ENCODE peak calls at places on chromosomes 12 and 14, in six cellular contexts. N is transverse colon, H is brain microvascular endothelial cell, G is uterus, J is pancreas, X is fibroblast of pulmonary artery. R is an unnamed sample.

GRCh38 chr12:20444595-20445170 is 76.3 kb downstream of the PDE3A start:
- DNase-seq in N (no peak), H (no peak), G (no peak), J (no peak), X (no peak), R (no peak)

GRCh38 chr14:60356921-60357550 is 108.0 kb downstream of the PPM1A start:
- DNase-seq in N (no peak), H (no peak), G (no peak), J (no peak), X (no peak), R (no peak)

GRCh38 chr12:67358686-67359374 is 89.7 kb downstream of the CAND1 start:
- DNase-seq in N (no peak), H (peak; percentile 90), G (no peak), J (no peak), X (peak; percentile 59), R (peak; percentile 95)

GRCh38 chr14:88245321-88245720 is 77.7 kb downstream of the KCNK10 start:
- DNase-seq in N (no peak), H (no peak), G (no peak), J (no peak), X (no peak), R (peak; percentile 1)

GRCh38 chr12:124298685-124299410 is 4.0 kb downstream of the RFLNA start:
- DNase-seq in N (no peak), H (no peak), G (no peak), J (no peak), X (no peak), R (no peak)

GRCh38 chr14:22232486-22232885 is 356.5 kb downstream of the DAD1 start:
- DNase-seq in N (no peak), H (no peak), G (no peak), J (no peak), X (no peak), R (no peak)

GRCh38 chr12:124553862-124554428 is 13.5 kb downstream of the NCOR2 start:
- DNase-seq in N (no peak), H (no peak), G (no peak), J (no peak), X (no peak), R (no peak)

GRCh38 chr12:98618952-98619351 is 25.5 kb downstream of the SLC25A3 start:
- DNase-seq in N (no peak), H (no peak), G (no peak), J (no peak), X (peak; percentile 84), R (peak; percentile 55)

GRCh38 chr12:63079791-63080395 is 71.1 kb downstream of the AVPR1A start:
- DNase-seq in N (no peak), H (peak; percentile 27), G (no peak), J (no peak), X (no peak), R (no peak)

DNA sequence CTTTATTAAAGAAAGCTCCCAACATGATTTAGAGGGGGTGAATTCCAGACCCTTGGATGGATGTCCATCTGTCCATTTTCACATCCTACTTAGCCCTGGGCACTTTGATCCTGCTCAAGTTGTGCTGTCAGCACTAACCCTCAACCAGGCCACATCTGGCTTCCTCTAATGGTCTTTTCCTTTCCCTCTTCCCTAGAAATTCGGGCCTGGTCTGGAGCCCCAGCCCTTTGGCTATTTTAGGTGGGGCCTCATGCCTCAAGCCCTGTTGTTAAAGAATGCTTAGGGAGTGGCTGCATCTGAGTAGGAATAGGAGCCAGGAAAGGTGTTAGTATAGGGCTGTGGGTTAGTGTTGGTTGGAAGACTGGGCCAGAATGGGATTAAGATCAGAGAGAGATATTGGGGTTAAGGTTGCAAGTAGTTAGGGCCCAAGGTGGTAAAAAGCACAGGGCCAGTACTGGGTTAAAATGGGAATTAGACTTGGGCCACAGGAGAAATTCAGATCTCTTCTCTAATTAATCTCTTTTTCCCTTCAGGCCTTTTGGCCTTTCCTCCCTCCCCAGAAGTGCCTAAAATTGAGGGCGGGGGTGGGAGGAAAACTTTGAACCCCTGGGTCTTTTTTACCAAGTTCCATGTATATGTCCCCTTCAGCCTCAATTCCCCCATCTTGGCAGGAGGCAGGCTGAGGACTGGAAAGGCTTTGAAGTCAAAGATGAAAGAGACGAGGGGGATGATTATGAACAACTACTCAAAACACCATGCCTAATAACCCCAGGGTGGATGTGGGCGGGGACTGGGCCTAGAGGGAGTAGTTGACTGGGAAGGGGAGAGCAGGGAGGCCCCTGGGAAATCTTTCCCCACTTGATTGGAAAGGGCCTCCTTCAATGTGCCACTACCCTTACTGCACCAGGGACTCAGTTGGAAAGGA is 3.9 kb upstream of the ZNF385A start:
- DNase-seq in N (no peak), H (no peak), G (no peak), J (no peak), X (no peak), R (no peak)
- H3K4me3 ChIP-seq in N (no peak overlapping the region), H (no peak overlapping the region), G (no peak overlapping the region), J (no peak overlapping the region), X (no peak overlapping the region), R (no peak overlapping the region)

DNA sequence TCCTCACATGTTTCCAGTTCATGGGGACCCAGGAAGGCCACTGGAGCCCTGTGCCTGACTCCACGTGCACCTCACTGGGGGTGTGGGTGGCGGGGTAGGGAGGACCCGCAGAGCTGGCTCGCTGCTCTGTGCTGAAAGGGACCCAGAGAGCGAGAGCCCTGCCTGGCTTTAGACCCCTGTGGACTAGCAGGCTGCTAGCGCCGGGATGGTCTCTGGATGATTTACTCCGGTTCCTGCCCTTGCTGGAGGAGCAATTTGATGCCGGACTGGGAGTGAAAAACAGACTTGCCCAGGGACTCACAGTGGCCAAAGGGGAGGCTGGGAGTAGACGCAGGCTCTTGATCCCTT is 49.0 kb downstream of the NTF3 start:
- DNase-seq in N (no peak), H (no peak), G (no peak), J (no peak), X (no peak), R (no peak)
- H3K4me3 ChIP-seq in N (no peak overlapping the region), H (no peak overlapping the region), G (no peak overlapping the region), J (no peak overlapping the region), X (no peak overlapping the region), R (no peak overlapping the region)

GRCh38 chr12:78949532-78949931 is 85.0 kb downstream of the SYT1 start:
- DNase-seq in N (no peak), H (no peak), G (no peak), J (no peak), X (no peak), R (no peak)

GRCh38 chr12:78951746-78952532 is 87.4 kb downstream of the SYT1 start:
- DNase-seq in N (no peak), H (no peak), G (no peak), J (no peak), X (peak; percentile 20), R (no peak)
- H3K4me3 ChIP-seq in N (no peak overlapping the region), H (no peak overlapping the region), G (no peak overlapping the region), J (no peak overlapping the region), X (no peak overlapping the region), R (no peak overlapping the region)

GRCh38 chr12:27243804-27244679 is at the start of gene STK38L:
- DNase-seq in N (peak; percentile 99), H (peak; percentile 95), G (peak; percentile 95), J (peak; percentile 98), X (peak; percentile 98), R (peak; percentile 83)

GRCh38 chr12:27244680-27245005 is 557 bp downstream of the STK38L start:
- DNase-seq in N (no peak), H (no peak), G (no peak), J (no peak), X (peak; percentile 61), R (no peak)

GRCh38 chr12:27246141-27246540 is 2.1 kb downstream of the STK38L start:
- DNase-seq in N (no peak), H (no peak), G (no peak), J (no peak), X (no peak), R (no peak)

GRCh38 chr12:27245039-27245438 is 953 bp downstream of the STK38L start:
- DNase-seq in N (no peak), H (no peak), G (no peak), J (no peak), X (no peak), R (no peak)

DNA sequence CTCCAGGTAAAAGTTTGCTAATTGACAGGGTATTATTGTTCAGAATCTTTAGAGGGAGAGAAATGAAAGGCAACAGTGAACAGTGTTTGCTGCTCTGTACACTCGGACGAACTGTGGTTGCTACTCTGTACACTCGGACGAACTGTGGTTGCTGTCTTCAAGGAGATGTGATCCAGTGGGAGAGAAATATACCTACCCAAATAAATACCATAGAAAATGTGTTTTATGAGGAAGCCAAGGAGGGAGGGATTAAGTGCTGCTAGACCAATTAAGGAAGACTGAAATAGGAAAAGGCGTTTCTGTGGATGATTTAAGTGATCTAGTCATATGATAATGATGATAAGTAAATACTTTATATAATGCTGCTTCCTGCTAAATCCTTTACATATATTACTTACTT is 2.7 kb downstream of the STK38L start:
- DNase-seq in N (no peak), H (no peak), G (no peak), J (no peak), X (peak; percentile 12), R (no peak)
- H3K4me3 ChIP-seq in N (peak overlapping the region; percentile 77), H (peak overlapping the region; percentile 86), G (peak overlapping the region; percentile 62), J (no peak overlapping the region), X (peak overlapping the region; percentile 86), R (no peak overlapping the region)

GRCh38 chr12:43111608-43112007 is 440.4 kb downstream of the ADAMTS20 start:
- DNase-seq in N (no peak), H (peak; percentile 4), G (no peak), J (no peak), X (peak; percentile 42), R (no peak)

GRCh38 chr12:43114316-43114715 is 437.7 kb downstream of the ADAMTS20 start:
- DNase-seq in N (no peak), H (no peak), G (no peak), J (no peak), X (no peak), R (no peak)

GRCh38 chr12:43113153-43113552 is 438.9 kb downstream of the ADAMTS20 start:
- DNase-seq in N (no peak), H (no peak), G (no peak), J (no peak), X (peak; percentile 39), R (peak; percentile 40)

GRCh38 chr12:43113616-43114015 is 438.4 kb downstream of the ADAMTS20 start:
- DNase-seq in N (no peak), H (no peak), G (no peak), J (no peak), X (no peak), R (no peak)

DNA sequence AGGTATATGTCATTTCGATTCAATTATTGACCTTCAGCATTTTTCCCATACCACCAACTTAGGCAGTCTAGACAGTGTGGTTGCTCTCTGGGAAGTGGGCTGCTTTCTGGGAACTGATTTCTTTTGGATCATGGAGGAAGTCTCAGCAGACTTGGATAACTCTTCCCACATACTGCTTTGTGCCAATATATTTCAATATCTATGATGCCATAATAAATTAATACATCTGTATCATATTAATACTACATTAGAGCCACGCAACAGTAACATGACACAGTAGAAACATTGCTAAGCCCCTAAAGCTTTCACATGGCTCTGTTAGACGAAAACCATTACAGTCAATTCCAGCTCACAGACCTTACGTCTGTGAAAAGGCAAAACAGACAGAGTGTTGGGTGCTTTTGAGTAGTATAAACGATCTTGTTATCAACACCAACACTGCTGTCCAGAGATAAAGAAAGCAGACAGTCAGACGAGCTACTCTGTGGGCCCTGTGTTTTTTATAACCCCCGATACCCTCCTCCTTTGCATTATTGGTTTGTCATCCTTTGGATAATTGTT is 439.8 kb downstream of the ADAMTS20 start:
- DNase-seq in N (no peak), H (peak; percentile 7), G (no peak), J (no peak), X (no peak), R (no peak)
- H3K4me3 ChIP-seq in N (no peak overlapping the region), H (no peak overlapping the region), G (no peak overlapping the region), J (no peak overlapping the region), X (no peak overlapping the region), R (no peak overlapping the region)

GRCh38 chr14:95527392-95528002 is 7.4 kb upstream of the GLRX5 start:
- DNase-seq in N (peak; percentile 65), H (peak; percentile 72), G (peak; percentile 80), J (no peak), X (peak; percentile 84), R (no peak)
- H3K4me3 ChIP-seq in N (no peak overlapping the region), H (no peak overlapping the region), G (no peak overlapping the region), J (no peak overlapping the region), X (peak overlapping the region; percentile 4), R (no peak overlapping the region)

GRCh38 chr14:67411375-67411774 is 590 bp downstream of the PLEK2 start:
- DNase-seq in N (no peak), H (no peak), G (no peak), J (no peak), X (no peak), R (no peak)
- H3K4me3 ChIP-seq in N (peak overlapping the region; percentile 51), H (peak overlapping the region; percentile 61), G (no peak overlapping the region), J (peak overlapping the region; percentile 34), X (peak overlapping the region; percentile 49), R (peak overlapping the region; percentile 45)